ENCODE peak calls at places on chromosomes 3 and 15, in eight cellular contexts. A is mammary epithelial cell; N is AG04450; R is K562; Y is esophagus squamous epithelium; Q is CD8-positive, alpha-beta T cell; G is lower lobe of right lung; L is tibial nerve. S is an unnamed sample. For H3K27me3, the result is how much of the 10 kb centered on the place peaks cover.

GRCh38 chr15:36887214-36888017 is 212.9 kb downstream of the MEIS2 start:
- DNase-seq in A (no peak), N (no peak), R (peak), Y (no peak), Q (no peak), G (no peak), L (no peak), S (no peak)

GRCh38 chr3:171393032-171393744 is 67.0 kb downstream of the TNIK start:
- DNase-seq in A (no peak), N (peak), R (no peak), Y (no peak), Q (no peak), G (no peak), L (no peak), S (no peak)

GRCh38 chr3:160003520-160004128 is 15.0 kb downstream of the IL12A start:
- DNase-seq in A (peak), N (no peak), R (no peak), Y (no peak), Q (no peak), G (peak), L (peak), S (peak)

GRCh38 chr3:76624128-76624527 is 415.8 kb upstream of the ROBO2 start:
- DNase-seq in A (no peak), N (no peak), R (peak), Y (no peak), Q (no peak), G (no peak), L (no peak), S (no peak)

GRCh38 chr3:196198771-196199753 is 12.1 kb downstream of the ZDHHC19 start:
- DNase-seq in A (no peak), N (no peak), R (no peak), Y (no peak), Q (no peak), G (no peak), L (no peak), S (no peak)

GRCh38 chr3:167866321-167866720 is 130.8 kb downstream of the SERPINI1 start:
- DNase-seq in A (no peak), N (no peak), R (no peak), Y (no peak), Q (no peak), G (no peak), L (no peak), S (no peak)

GRCh38 chr15:31372635-31373091 is 46.0 kb downstream of the KLF13 start:
- DNase-seq in A (peak), N (peak), R (no peak), Y (no peak), Q (no peak), G (no peak), L (peak), S (peak)

GRCh38 chr3:197499427-197499826 is 56.3 kb downstream of the BDH1 start:
- DNase-seq in A (peak), N (no peak), R (peak), Y (no peak), Q (no peak), G (no peak), L (no peak), S (no peak)

GRCh38 chr3:58333206-58334012 is 717 bp downstream of the PXK start:
- DNase-seq in A (no peak), N (no peak), R (no peak), Y (no peak), Q (peak), G (peak), L (no peak), S (peak)

GRCh38 chr3:145013931-145014330 is 1042.3 kb downstream of the DIPK2A start:
- DNase-seq in A (no peak), N (no peak), R (no peak), Y (no peak), Q (no peak), G (no peak), L (no peak), S (no peak)

GRCh38 chr3:134356411-134357040 is 17.7 kb downstream of the AMOTL2 start:
- DNase-seq in A (no peak), N (no peak), R (no peak), Y (no peak), Q (no peak), G (no peak), L (peak), S (no peak)

GRCh38 chr3:44957986-44958385 is 18.0 kb downstream of the ZDHHC3 start:
- DNase-seq in A (no peak), N (no peak), R (no peak), Y (no peak), Q (no peak), G (no peak), L (no peak), S (no peak)

GRCh38 chr15:63441266-63441665 is 59.6 kb upstream of the CA12 start:
- DNase-seq in A (no peak), N (no peak), R (no peak), Y (no peak), Q (no peak), G (no peak), L (no peak), S (no peak)

GRCh38 chr15:83108266-83109219 is 1.1 kb downstream of the TM6SF1 start:
- DNase-seq in A (no peak), N (peak), R (no peak), Y (peak), Q (peak), G (peak), L (no peak), S (peak)

GRCh38 chr15:95948371-95948770 is 382.1 kb upstream of the NR2F2 start:
- DNase-seq in A (no peak), N (no peak), R (no peak), Y (no peak), Q (no peak), G (no peak), L (no peak), S (no peak)

GRCh38 chr15:65423150-65423976 is 616 bp upstream of the IGDCC4 start:
- DNase-seq in A (no peak), N (no peak), R (peak), Y (no peak), Q (no peak), G (no peak), L (no peak), S (no peak)

GRCh38 chr3:44555753-44556152 is 760 bp downstream of the ZKSCAN7 start:
- DNase-seq in A (peak), N (no peak), R (no peak), Y (no peak), Q (no peak), G (no peak), L (no peak), S (no peak)

GRCh38 chr15:66389859-66390382 is 3.2 kb downstream of the MAP2K1 start:
- DNase-seq in A (peak), N (no peak), R (no peak), Y (no peak), Q (no peak), G (no peak), L (no peak), S (no peak)

GRCh38 chr3:152309031-152309430 is 40.3 kb downstream of the MBNL1 start:
- DNase-seq in A (peak), N (no peak), R (no peak), Y (no peak), Q (no peak), G (no peak), L (no peak), S (no peak)

GRCh38 chr3:178455264-178455663 is 81.0 kb upstream of the KCNMB2 start:
- DNase-seq in A (no peak), N (no peak), R (no peak), Y (no peak), Q (no peak), G (no peak), L (no peak), S (no peak)

GRCh38 chr15:83278191-83278590 is 6.3 kb downstream of the BNC1 start:
- DNase-seq in A (peak), N (no peak), R (no peak), Y (no peak), Q (no peak), G (no peak), L (no peak), S (no peak)

GRCh38 chr3:150790621-150791020 is 27.7 kb upstream of the SIAH2 start:
- DNase-seq in A (no peak), N (no peak), R (no peak), Y (no peak), Q (no peak), G (no peak), L (no peak), S (no peak)

GRCh38 chr3:126391631-126392030 is 3.1 kb upstream of the CFAP100 start:
- DNase-seq in A (no peak), N (no peak), R (no peak), Y (no peak), Q (no peak), G (no peak), L (no peak), S (no peak)
- H3K27me3 ChIP-seq in A (under half), N (under half), R (under half), Y (under half), Q (under half), G (under half), L (under half), S (under half)

DNA sequence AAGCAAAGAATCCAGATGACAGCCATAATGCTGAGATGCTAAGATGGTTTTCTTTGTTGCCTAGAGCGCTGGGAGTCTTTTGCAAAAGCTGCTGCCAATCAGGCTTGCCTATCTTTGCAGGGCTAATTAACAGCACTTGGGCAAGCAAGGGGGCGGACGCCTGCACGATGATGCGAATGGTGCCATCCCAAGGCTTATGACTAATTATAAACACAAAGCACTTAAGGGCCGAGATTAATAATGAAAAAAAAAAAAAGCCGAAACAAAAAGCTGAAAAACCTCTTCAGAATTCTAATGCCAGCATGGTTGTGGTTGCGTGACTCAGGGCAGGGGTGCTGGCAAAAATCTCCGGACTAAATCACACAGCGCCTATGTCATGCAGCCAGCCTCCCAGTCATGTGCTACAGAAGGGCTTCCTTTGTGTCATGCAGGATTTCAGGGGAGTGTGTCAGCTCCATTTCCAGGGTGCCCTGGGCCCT is 184.9 kb upstream of the ANKRD28 start:
- DNase-seq in A (peak), N (peak), R (no peak), Y (no peak), Q (no peak), G (no peak), L (no peak), S (peak)
- H3K4me3 ChIP-seq in A (peak), N (peak), R (no peak), Y (no peak), Q (no peak), G (no peak), L (no peak), S (peak)

DNA sequence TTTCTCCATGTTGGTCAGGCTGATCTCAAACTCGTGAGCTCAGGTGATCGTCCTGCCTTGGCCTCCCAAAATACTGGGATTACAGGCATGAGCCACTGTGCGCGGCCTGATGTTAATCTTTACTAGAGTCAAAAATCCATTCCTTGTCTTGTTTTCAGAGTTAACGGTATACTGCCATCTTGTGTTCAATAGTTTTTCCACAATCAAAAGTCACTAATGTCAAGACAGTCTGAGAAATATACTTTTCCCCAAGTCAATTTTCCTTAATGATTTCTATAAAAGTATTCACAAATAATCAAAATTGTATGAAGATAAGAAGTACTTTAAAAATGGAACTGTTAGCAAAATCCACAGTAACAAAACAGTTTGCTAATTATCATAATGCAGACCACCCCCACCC is 8.5 kb downstream of the CRBN start:
- DNase-seq in A (peak), N (no peak), R (no peak), Y (no peak), Q (no peak), G (no peak), L (no peak), S (no peak)
- TF ChIP-seq CTCF in A (peak), N (peak), R (peak), Y (no peak), Q (peak), G (peak), L (no peak), S (peak)

DNA sequence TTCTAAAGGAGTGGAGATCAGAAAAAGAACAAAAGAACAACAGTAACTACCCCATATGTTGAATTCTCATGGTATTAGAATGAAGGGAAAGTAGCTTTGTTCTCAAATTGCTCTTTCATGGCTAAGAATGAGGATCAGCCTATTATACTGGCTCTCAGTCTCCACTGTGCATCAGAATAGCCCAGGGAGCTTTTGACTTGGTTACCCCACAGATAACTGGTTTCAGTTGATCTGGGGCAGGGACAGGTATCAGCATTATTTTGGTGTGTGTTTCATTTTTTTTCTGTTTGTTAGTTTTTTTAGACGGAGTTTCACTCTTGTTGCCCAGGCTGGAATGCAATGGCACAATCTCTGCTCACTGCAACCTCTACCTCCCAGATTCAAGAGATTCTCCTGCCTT is 311.7 kb upstream of the TLE3 start:
- DNase-seq in A (no peak), N (no peak), R (no peak), Y (no peak), Q (no peak), G (no peak), L (no peak), S (no peak)
- H3K27me3 ChIP-seq in A (under half), N (under half), R (under half), Y (under half), Q (under half), G (under half), L (under half), S (under half)

GRCh38 chr3:46065294-46065705 is 38.0 kb upstream of the XCR1 start:
- DNase-seq in A (peak), N (no peak), R (no peak), Y (no peak), Q (peak), G (no peak), L (no peak), S (peak)
- H3K4me3 ChIP-seq in A (no peak), N (no peak), R (no peak), Y (no peak), Q (no peak), G (no peak), L (no peak), S (no peak)

GRCh38 chr3:42600111-42600957 is at the start of gene NKTR:
- DNase-seq in A (peak), N (peak), R (peak), Y (peak), Q (peak), G (peak), L (peak), S (peak)
- TF ChIP-seq CTCF in A (no peak), N (no peak), R (peak), Y (peak), Q (no peak), G (peak), L (peak), S (no peak)

S was measured in psoas muscle.